ENCODE peak calls at places on chromosomes 6 and 20, in six cellular contexts. O is epithelial cell of esophagus, B is cardiac muscle cell, I is ovary, J is body of pancreas, S is astrocyte of the spinal cord. A is an unnamed sample.

GRCh38 chr6:144063246-144063743 is 32.1 kb downstream of the SF3B5 start:
- DNase-seq in B (no peak), I (no peak), J (peak; percentile 13), S (no peak), O (no peak), A (peak; percentile 77)

GRCh38 chr20:47583551-47583950 is 81.9 kb downstream of the NCOA3 start:
- DNase-seq in B (no peak), O (no peak), I (no peak), S (no peak), J (no peak), A (no peak)

GRCh38 chr6:42714098-42714761 is 8.2 kb downstream of the PRPH2 start:
- DNase-seq in J (no peak), I (no peak), O (peak; percentile 44), B (no peak), S (peak; percentile 66), A (no peak)

GRCh38 chr6:167550936-167551633 is 226.2 kb downstream of the TTLL2 start:
- DNase-seq in S (peak; percentile 80), I (peak; percentile 96), O (no peak), B (no peak), J (peak; percentile 72), A (no peak)

GRCh38 chr6:143361536-143362191 is 88.8 kb downstream of the ADAT2 start:
- DNase-seq in J (no peak), S (no peak), O (no peak), B (no peak), I (no peak), A (no peak)

GRCh38 chr6:53796451-53796780 is 1.6 kb downstream of the LRRC1 start:
- DNase-seq in B (no peak), J (no peak), O (no peak), S (no peak), I (no peak), A (no peak)

GRCh38 chr6:157403684-157404051 is 22.7 kb downstream of the ZDHHC14 start:
- DNase-seq in O (no peak), S (no peak), J (no peak), I (no peak), B (no peak), A (peak; percentile 42)

GRCh38 chr6:26420607-26421235 is 18.6 kb downstream of the BTN3A1 start:
- DNase-seq in I (no peak), B (peak; percentile 52), J (peak; percentile 26), S (peak; percentile 43), O (peak; percentile 54), A (peak; percentile 68)

GRCh38 chr6:56399250-56399671 is 151.9 kb upstream of the COL21A1 start:
- DNase-seq in S (peak; percentile 24), I (no peak), O (no peak), J (peak; percentile 53), B (no peak), A (no peak)

GRCh38 chr20:33909331-33909921 is 84.3 kb upstream of the RALY start:
- DNase-seq in B (no peak), S (peak; percentile 85), O (peak; percentile 55), I (no peak), J (peak; percentile 31), A (no peak)

GRCh38 chr6:143556529-143556928 is 45.0 kb upstream of the FUCA2 start:
- DNase-seq in O (no peak), J (no peak), S (peak; percentile 97), B (no peak), I (no peak), A (no peak)

GRCh38 chr20:4320284-4320683 is 304.9 kb upstream of the RNF24 start:
- DNase-seq in B (no peak), I (no peak), S (no peak), J (peak; percentile 58), O (no peak), A (no peak)

GRCh38 chr6:30450908-30451818 is 38.1 kb upstream of the HLA-E start:
- DNase-seq in J (peak; percentile 65), I (no peak), O (peak; percentile 50), B (no peak), S (peak; percentile 84), A (no peak)

GRCh38 chr6:159002432-159003160 is 2.6 kb upstream of the RSPH3 start:
- DNase-seq in B (no peak), J (no peak), O (peak; percentile 64), S (peak; percentile 27), I (no peak), A (no peak)

GRCh38 chr6:29845405-29846006 is 17.9 kb downstream of the HLA-G start:
- DNase-seq in B (no peak), O (peak; percentile 97), S (no peak), I (no peak), J (no peak), A (no peak)

GRCh38 chr20:57759724-57760123 is 49.9 kb upstream of the PMEPA1 start:
- DNase-seq in I (no peak), O (no peak), S (no peak), B (peak; percentile 58), J (no peak), A (no peak)

GRCh38 chr6:4192173-4192572 is 56.8 kb upstream of the ECI2 start:
- DNase-seq in B (no peak), I (no peak), O (no peak), J (no peak), S (no peak), A (no peak)

GRCh38 chr6:91082311-91082803 is 495.5 kb upstream of the MAP3K7 start:
- DNase-seq in S (peak; percentile 76), I (peak; percentile 36), J (no peak), B (no peak), O (peak; percentile 6), A (no peak)

GRCh38 chr6:113588646-113589045 is 268.5 kb upstream of the MARCKS start:
- DNase-seq in S (peak; percentile 35), O (no peak), I (no peak), J (no peak), B (no peak), A (no peak)

GRCh38 chr20:1841554-1842140 is 53.6 kb upstream of the SIRPA start:
- DNase-seq in J (peak; percentile 35), S (no peak), B (no peak), I (no peak), O (peak; percentile 61), A (no peak)

GRCh38 chr20:25052255-25053206 is 5.4 kb downstream of the ACSS1 start:
- DNase-seq in I (no peak), O (no peak), J (no peak), S (no peak), B (no peak), A (no peak)

GRCh38 chr20:25051386-25052155 is 6.4 kb downstream of the ACSS1 start:
- DNase-seq in S (no peak), I (no peak), O (no peak), B (no peak), J (no peak), A (no peak)

GRCh38 chr20:25054995-25055629 is 2.8 kb downstream of the ACSS1 start:
- DNase-seq in I (no peak), S (no peak), O (no peak), J (no peak), B (no peak), A (no peak)

GRCh38 chr20:25054133-25054820 is 3.7 kb downstream of the ACSS1 start:
- DNase-seq in I (no peak), O (no peak), B (no peak), S (no peak), J (no peak), A (no peak)

DNA sequence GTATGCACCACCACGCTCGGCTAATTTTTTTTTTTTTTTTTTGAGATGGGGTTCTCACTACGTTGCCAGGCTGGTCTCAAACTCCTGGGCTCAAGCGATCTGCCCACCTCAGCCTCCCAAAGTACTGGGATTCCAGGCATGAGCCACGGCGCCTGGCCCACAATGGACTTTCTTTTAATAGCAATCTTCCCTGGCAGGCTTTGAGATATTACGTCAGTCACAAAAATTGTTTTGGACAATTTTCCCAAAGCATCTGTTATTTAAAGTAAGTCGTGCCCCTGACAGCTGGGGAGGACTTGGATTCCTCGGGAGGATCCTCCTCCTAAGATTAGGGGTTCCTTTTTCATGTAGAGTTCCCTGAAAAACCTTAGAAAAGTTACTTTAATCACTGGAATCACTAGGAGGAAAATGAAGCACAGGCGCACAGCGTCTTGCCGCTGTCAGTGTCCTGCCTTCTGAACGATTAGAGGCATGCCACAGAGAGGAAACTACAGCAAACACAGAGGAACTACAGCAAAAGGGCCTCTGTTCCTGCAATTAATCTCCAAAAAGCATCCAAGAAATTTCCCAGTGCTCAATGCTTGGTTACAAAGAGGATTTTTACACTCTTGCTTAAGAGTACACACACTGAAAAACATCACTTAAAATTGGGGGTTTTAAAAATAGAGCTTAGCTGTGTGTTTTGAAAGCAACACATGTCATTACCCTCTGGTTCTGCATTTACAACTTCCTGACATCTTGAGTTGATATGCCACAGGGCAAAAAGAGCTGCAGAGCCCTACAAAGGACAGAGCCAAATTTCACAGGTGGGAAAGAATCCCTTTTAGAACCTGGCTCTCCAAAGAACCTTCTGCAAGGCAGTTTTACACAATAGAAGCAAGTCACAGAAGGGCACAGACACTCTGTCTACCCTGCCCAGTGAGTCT is 4.5 kb downstream of the ACSS1 start:
- DNase-seq in S (peak; percentile 35), I (peak; percentile 72), B (no peak), J (no peak), O (no peak), A (no peak)
- H3K4me3 ChIP-seq in S (no peak overlapping the region), I (no peak overlapping the region), B (no peak overlapping the region), J (no peak overlapping the region), O (no peak overlapping the region), A (no peak overlapping the region)

DNA sequence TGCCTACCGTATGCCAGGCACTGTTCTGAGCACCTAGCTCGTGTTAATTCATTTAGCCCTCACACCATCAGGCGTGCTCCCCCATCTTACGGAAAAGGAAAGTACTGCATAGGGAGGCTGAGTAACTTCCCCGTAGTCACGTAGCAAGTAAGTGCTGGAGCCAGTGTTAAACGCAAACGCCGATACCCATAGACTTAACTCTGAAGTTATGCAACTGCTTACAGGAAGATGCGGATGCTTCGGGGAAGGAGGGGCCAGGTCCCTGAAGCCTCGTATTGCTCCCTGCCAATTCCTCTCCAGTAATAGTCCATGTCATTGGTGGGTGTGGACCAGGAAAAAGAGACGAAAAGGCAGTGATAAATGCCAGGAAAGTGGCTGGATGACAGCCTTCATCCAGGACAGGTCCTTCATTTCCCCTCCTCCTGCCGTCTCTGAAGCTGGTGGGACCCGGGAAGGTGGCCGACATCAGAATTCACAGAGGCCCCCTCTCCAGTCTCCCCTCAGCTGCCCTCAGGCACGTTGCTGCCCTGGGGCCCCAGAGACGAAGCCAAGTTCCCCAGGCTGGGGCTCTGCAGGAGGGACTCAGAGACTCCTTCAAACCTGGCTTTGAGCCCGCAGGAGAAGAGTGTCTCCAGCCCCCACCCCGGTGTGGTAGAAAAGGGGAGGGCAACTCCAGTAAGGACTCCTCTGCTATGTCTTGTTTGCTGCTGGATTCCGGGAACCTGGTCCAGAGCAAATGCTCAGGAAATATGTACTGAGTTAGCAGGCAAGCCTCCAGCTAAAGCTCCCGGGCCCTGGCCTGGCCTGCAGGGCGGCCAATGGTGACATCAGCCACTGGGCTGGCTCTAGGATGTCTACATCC is 37.7 kb downstream of the RAB44 start:
- DNase-seq in B (peak; percentile 26), S (peak; percentile 61), I (peak; percentile 80), J (peak; percentile 66), O (peak; percentile 85), A (no peak)
- TF ChIP-seq CTCF in B (peak; percentile 21), S (no peak), I (no peak), J (no peak), O (peak; percentile 33), A (no peak)

DNA sequence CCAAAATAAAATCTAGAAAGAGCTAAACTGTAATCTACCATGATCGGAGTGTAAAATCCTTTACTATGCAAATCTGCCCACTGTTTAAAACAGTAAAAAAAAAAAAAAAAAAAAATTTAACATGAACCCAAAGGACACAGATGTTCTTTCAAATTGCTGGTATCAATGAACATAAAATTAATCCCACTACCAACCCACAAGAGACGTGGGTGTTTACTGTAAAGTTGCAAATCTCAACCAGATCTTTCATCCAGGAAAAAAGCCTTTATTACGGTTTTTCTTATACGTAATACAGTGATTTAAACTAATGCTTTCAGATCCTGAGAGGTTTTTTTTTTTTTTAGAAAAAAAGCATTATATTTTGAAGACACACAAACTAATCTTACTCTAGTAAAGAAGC is 2.5 kb downstream of the CDK19 start:
- DNase-seq in J (no peak), I (no peak), O (no peak), B (no peak), S (no peak), A (no peak)
- H3K4me3 ChIP-seq in J (no peak overlapping the region), I (no peak overlapping the region), O (no peak overlapping the region), B (no peak overlapping the region), S (no peak overlapping the region), A (no peak overlapping the region)

GRCh38 chr6:36139431-36139830 is 9.1 kb downstream of the MAPK13 start:
- DNase-seq in I (no peak), J (no peak), S (no peak), B (peak; percentile 69), O (no peak), A (peak; percentile 89)
- TF ChIP-seq CTCF in I (no peak), J (peak; percentile 13), S (peak; percentile 20), B (peak; percentile 30), O (peak; percentile 26), A (peak; percentile 93)

A was measured in WERI-Rb-1.